ENCODE peak calls at places on chromosomes 1 and 21, in ten cellular contexts. M is NCI-H345, C is T47D, E is nephron progenitor cell, N is SHP77, D is body of pancreas, H is GM19239, F is adipocyte, G is substantia nigra, A is NB4. L is an unnamed sample.
A peak's percentile ranks its signal among the peaks of the same experiment; 100 is the strongest.

GRCh38 chr1:157307491-157307890 is 169.3 kb upstream of the ETV3 start:
- DNase-seq in M (no peak), C (no peak), E (no peak), N (no peak), D (no peak), H (peak; percentile 10), F (no peak), G (no peak), A (no peak), L (no peak)

GRCh38 chr1:153438599-153438998 is 21.9 kb downstream of the S100A7 start:
- DNase-seq in M (no peak), C (no peak), E (no peak), N (no peak), D (no peak), H (no peak), F (no peak), G (no peak), A (no peak), L (no peak)

GRCh38 chr1:6097117-6097595 is 51.5 kb downstream of the KCNAB2 start:
- DNase-seq in M (no peak), C (no peak), E (no peak), N (no peak), D (no peak), H (no peak), F (no peak), G (no peak), A (no peak), L (no peak)

GRCh38 chr1:152565115-152565514 is 1.5 kb downstream of the LCE3E start:
- DNase-seq in M (no peak), C (no peak), E (no peak), N (no peak), D (no peak), H (no peak), F (no peak), G (no peak), A (no peak), L (no peak)

GRCh38 chr1:165581926-165582325 is 38.1 kb downstream of the LRRC52 start:
- DNase-seq in M (no peak), C (no peak), E (no peak), N (no peak), D (no peak), H (no peak), F (no peak), G (no peak), A (no peak), L (no peak)

GRCh38 chr1:244700808-244701207 is 47.9 kb downstream of the DESI2 start:
- DNase-seq in M (no peak), C (no peak), E (no peak), N (no peak), D (no peak), H (no peak), F (no peak), G (no peak), A (no peak), L (no peak)

GRCh38 chr21:27362249-27362648 is 395.4 kb upstream of the ADAMTS5 start:
- DNase-seq in M (no peak), C (peak; percentile 32), E (no peak), N (no peak), D (no peak), H (no peak), F (peak; percentile 22), G (no peak), A (peak; percentile 2), L (no peak)

GRCh38 chr1:85502625-85503083 is 37.7 kb upstream of the DDAH1 start:
- DNase-seq in M (peak; percentile 11), C (peak; percentile 80), E (peak; percentile 9), N (no peak), D (peak; percentile 74), H (no peak), F (peak; percentile 85), G (no peak), A (peak; percentile 28), L (no peak)

GRCh38 chr1:234281826-234282489 is 91.3 kb upstream of the COA6 start:
- DNase-seq in M (peak; percentile 93), C (no peak), E (no peak), N (no peak), D (no peak), H (no peak), F (peak; percentile 10), G (peak; percentile 45), A (no peak), L (no peak)

GRCh38 chr1:40844079-40844478 is 18.1 kb downstream of the CITED4 start:
- DNase-seq in M (no peak), C (no peak), E (no peak), N (no peak), D (no peak), H (no peak), F (no peak), G (no peak), A (no peak), L (no peak)

GRCh38 chr1:160741092-160741501 is 2.0 kb downstream of the SLAMF7 start:
- DNase-seq in M (no peak), C (no peak), E (no peak), N (no peak), D (no peak), H (no peak), F (no peak), G (no peak), A (no peak), L (peak; percentile 63)

GRCh38 chr1:85048296-85049064 is at the start of gene MCOLN3:
- DNase-seq in M (peak; percentile 82), C (peak; percentile 64), E (peak; percentile 79), N (no peak), D (peak; percentile 63), H (peak; percentile 52), F (peak; percentile 50), G (no peak), A (no peak), L (peak; percentile 33)

GRCh38 chr21:39137248-39138186 is 45.7 kb downstream of the PSMG1 start:
- DNase-seq in M (no peak), C (no peak), E (peak; percentile 45), N (no peak), D (no peak), H (no peak), F (peak; percentile 56), G (no peak), A (peak; percentile 27), L (no peak)

GRCh38 chr1:29532741-29533140 is 296.4 kb downstream of the PTPRU start:
- DNase-seq in M (no peak), C (no peak), E (no peak), N (no peak), D (no peak), H (no peak), F (no peak), G (no peak), A (no peak), L (no peak)

GRCh38 chr1:229410692-229411433 is 23.0 kb downstream of the ACTA1 start:
- DNase-seq in M (peak; percentile 80), C (no peak), E (no peak), N (peak; percentile 72), D (peak; percentile 66), H (no peak), F (peak; percentile 71), G (no peak), A (peak; percentile 93), L (no peak)

GRCh38 chr1:245260116-245260882 is 105.5 kb downstream of the KIF26B start:
- DNase-seq in M (no peak), C (no peak), E (no peak), N (no peak), D (no peak), H (no peak), F (peak; percentile 20), G (no peak), A (no peak), L (no peak)

GRCh38 chr1:23916209-23917131 is 3.3 kb upstream of the CNR2 start:
- DNase-seq in M (peak; percentile 21), C (peak; percentile 83), E (peak; percentile 64), N (peak; percentile 77), D (peak; percentile 55), H (peak; percentile 65), F (peak; percentile 74), G (no peak), A (peak; percentile 89), L (peak; percentile 69)

GRCh38 chr1:30450818-30451233 is 272.6 kb downstream of the MATN1 start:
- DNase-seq in M (no peak), C (no peak), E (peak; percentile 62), N (no peak), D (no peak), H (no peak), F (no peak), G (no peak), A (no peak), L (no peak)

GRCh38 chr1:34984435-34985062 is 598 bp downstream of the TMEM35B start:
- DNase-seq in M (peak; percentile 21), C (peak; percentile 18), E (no peak), N (peak; percentile 14), D (peak; percentile 33), H (no peak), F (peak; percentile 55), G (no peak), A (peak; percentile 51), L (no peak)

GRCh38 chr1:156543066-156543465 is 29.3 kb downstream of the IQGAP3 start:
- DNase-seq in M (no peak), C (peak; percentile 25), E (no peak), N (no peak), D (no peak), H (no peak), F (no peak), G (no peak), A (no peak), L (no peak)

GRCh38 chr1:180352021-180352420 is 122.0 kb downstream of the LHX4 start:
- DNase-seq in M (no peak), C (no peak), E (no peak), N (no peak), D (no peak), H (no peak), F (no peak), G (no peak), A (no peak), L (no peak)

GRCh38 chr1:2050793-2051682 is 827 bp downstream of the PRKCZ start:
- DNase-seq in M (no peak), C (no peak), E (peak; percentile 46), N (no peak), D (no peak), H (no peak), F (no peak), G (no peak), A (no peak), L (no peak)

GRCh38 chr1:230286166-230286889 is 139.8 kb downstream of the PGBD5 start:
- DNase-seq in M (no peak), C (no peak), E (no peak), N (no peak), D (no peak), H (no peak), F (no peak), G (no peak), A (no peak), L (no peak)

GRCh38 chr1:107536266-107536665 is 395.4 kb downstream of the NTNG1 start:
- DNase-seq in M (no peak), C (peak; percentile 77), E (no peak), N (no peak), D (no peak), H (no peak), F (no peak), G (no peak), A (no peak), L (no peak)

GRCh38 chr1:232380556-232380955 is 249.4 kb downstream of the SIPA1L2 start:
- DNase-seq in M (no peak), C (no peak), E (no peak), N (no peak), D (no peak), H (no peak), F (no peak), G (peak; percentile 32), A (no peak), L (no peak)

GRCh38 chr1:111334169-111334568 is 43.5 kb downstream of the CHIA start:
- DNase-seq in M (peak; percentile 36), C (peak; percentile 71), E (no peak), N (no peak), D (no peak), H (peak; percentile 16), F (peak; percentile 69), G (no peak), A (peak; percentile 55), L (peak; percentile 39)

GRCh38 chr1:63704443-63704842 is 69.4 kb upstream of the ROR1 start:
- DNase-seq in M (no peak), C (peak; percentile 5), E (no peak), N (no peak), D (peak; percentile 33), H (no peak), F (no peak), G (no peak), A (no peak), L (no peak)

GRCh38 chr1:31064685-31065309 is 720 bp downstream of the PUM1 start:
- DNase-seq in M (no peak), C (peak; percentile 30), E (no peak), N (peak; percentile 65), D (peak; percentile 32), H (no peak), F (peak; percentile 51), G (peak; percentile 7), A (peak; percentile 55), L (no peak)

L was measured in stimulated activated naive CD8-positive, alpha-beta T cell treated with anti-CD3 and anti-CD28 coated beads, Interleukin-15, amount 100 ng/mL, for 72 hours.